ENCODE peak calls at places on chromosome 14, in seven cellular contexts. One of them, this sample, is unnamed.

GRCh38 chr14:50837850-50838470 is 7.0 kb upstream of the NIN start:
- DNase-seq in AG10803: no peak
- DNase-seq in naive thymus-derived CD4-positive, alpha-beta T cell: no peak
- DNase-seq in fibroblast of villous mesenchyme: no peak
- DNase-seq in foreskin fibroblast: no peak
- DNase-seq in IMR-90: no peak
- DNase-seq in CD4-positive, alpha-beta memory T cell: no peak
- DNase-seq in this sample: no peak

GRCh38 chr14:86541969-86542368 is 1012.0 kb downstream of the FLRT2 start:
- DNase-seq in IMR-90: no peak
- DNase-seq in AG10803: no peak
- DNase-seq in foreskin fibroblast: no peak
- DNase-seq in naive thymus-derived CD4-positive, alpha-beta T cell: no peak
- DNase-seq in CD4-positive, alpha-beta memory T cell: no peak
- DNase-seq in fibroblast of villous mesenchyme: peak
- DNase-seq in this sample: no peak

GRCh38 chr14:97298331-97298730 is 501.1 kb downstream of the VRK1 start:
- DNase-seq in foreskin fibroblast: no peak
- DNase-seq in CD4-positive, alpha-beta memory T cell: no peak
- DNase-seq in naive thymus-derived CD4-positive, alpha-beta T cell: no peak
- DNase-seq in AG10803: no peak
- DNase-seq in fibroblast of villous mesenchyme: no peak
- DNase-seq in IMR-90: no peak
- DNase-seq in this sample: no peak

GRCh38 chr14:55201219-55202096 is 10.1 kb upstream of the DLGAP5 start:
- DNase-seq in AG10803: no peak
- DNase-seq in foreskin fibroblast: no peak
- DNase-seq in fibroblast of villous mesenchyme: no peak
- DNase-seq in naive thymus-derived CD4-positive, alpha-beta T cell: no peak
- DNase-seq in CD4-positive, alpha-beta memory T cell: no peak
- DNase-seq in IMR-90: no peak
- DNase-seq in this sample: no peak

GRCh38 chr14:97178781-97179180 is 381.6 kb downstream of the VRK1 start:
- DNase-seq in AG10803: peak
- DNase-seq in IMR-90: no peak
- DNase-seq in fibroblast of villous mesenchyme: no peak
- DNase-seq in foreskin fibroblast: no peak
- DNase-seq in naive thymus-derived CD4-positive, alpha-beta T cell: no peak
- DNase-seq in CD4-positive, alpha-beta memory T cell: no peak
- DNase-seq in this sample: no peak

GRCh38 chr14:52266782-52267181 is 716 bp upstream of the PTGDR start:
- DNase-seq in CD4-positive, alpha-beta memory T cell: no peak
- DNase-seq in naive thymus-derived CD4-positive, alpha-beta T cell: no peak
- DNase-seq in AG10803: peak
- DNase-seq in IMR-90: no peak
- DNase-seq in fibroblast of villous mesenchyme: no peak
- DNase-seq in foreskin fibroblast: no peak
- DNase-seq in this sample: no peak

GRCh38 chr14:102320033-102320660 is 601 bp downstream of the ZNF839 start:
- DNase-seq in CD4-positive, alpha-beta memory T cell: peak
- DNase-seq in naive thymus-derived CD4-positive, alpha-beta T cell: no peak
- DNase-seq in fibroblast of villous mesenchyme: peak
- DNase-seq in foreskin fibroblast: peak
- DNase-seq in AG10803: peak
- DNase-seq in IMR-90: peak
- DNase-seq in this sample: peak

GRCh38 chr14:55071870-55072640 is 20.6 kb downstream of the MAPK1IP1L start:
- DNase-seq in foreskin fibroblast: peak
- DNase-seq in AG10803: peak
- DNase-seq in IMR-90: peak
- DNase-seq in fibroblast of villous mesenchyme: peak
- DNase-seq in CD4-positive, alpha-beta memory T cell: peak
- DNase-seq in naive thymus-derived CD4-positive, alpha-beta T cell: no peak
- DNase-seq in this sample: no peak

GRCh38 chr14:77950371-77950770 is 150.5 kb downstream of the ADCK1 start:
- DNase-seq in IMR-90: no peak
- DNase-seq in fibroblast of villous mesenchyme: no peak
- DNase-seq in foreskin fibroblast: no peak
- DNase-seq in AG10803: peak
- DNase-seq in naive thymus-derived CD4-positive, alpha-beta T cell: no peak
- DNase-seq in CD4-positive, alpha-beta memory T cell: no peak
- DNase-seq in this sample: no peak

GRCh38 chr14:104355949-104356737 is 217.8 kb downstream of the KIF26A start:
- DNase-seq in CD4-positive, alpha-beta memory T cell: no peak
- DNase-seq in IMR-90: no peak
- DNase-seq in AG10803: no peak
- DNase-seq in fibroblast of villous mesenchyme: no peak
- DNase-seq in foreskin fibroblast: no peak
- DNase-seq in naive thymus-derived CD4-positive, alpha-beta T cell: peak
- DNase-seq in this sample: no peak

GRCh38 chr14:39368261-39368959 is 63.8 kb downstream of the FBXO33 start:
- DNase-seq in fibroblast of villous mesenchyme: peak
- DNase-seq in IMR-90: peak
- DNase-seq in AG10803: peak
- DNase-seq in foreskin fibroblast: peak
- DNase-seq in CD4-positive, alpha-beta memory T cell: peak
- DNase-seq in naive thymus-derived CD4-positive, alpha-beta T cell: no peak
- DNase-seq in this sample: no peak

GRCh38 chr14:106872619-106873446 is 1346.5 kb downstream of the TMEM121 start:
- DNase-seq in naive thymus-derived CD4-positive, alpha-beta T cell: peak
- DNase-seq in IMR-90: no peak
- DNase-seq in AG10803: no peak
- DNase-seq in foreskin fibroblast: no peak
- DNase-seq in CD4-positive, alpha-beta memory T cell: peak
- DNase-seq in fibroblast of villous mesenchyme: no peak
- DNase-seq in this sample: peak

GRCh38 chr14:24364841-24365240 is 3.1 kb upstream of the NFATC4 start:
- DNase-seq in fibroblast of villous mesenchyme: no peak
- DNase-seq in foreskin fibroblast: no peak
- DNase-seq in IMR-90: no peak
- DNase-seq in naive thymus-derived CD4-positive, alpha-beta T cell: no peak
- DNase-seq in CD4-positive, alpha-beta memory T cell: no peak
- DNase-seq in AG10803: peak
- DNase-seq in this sample: no peak

GRCh38 chr14:100850841-100851585 is 25.1 kb downstream of the MEG3 start:
- DNase-seq in naive thymus-derived CD4-positive, alpha-beta T cell: peak
- DNase-seq in CD4-positive, alpha-beta memory T cell: peak
- DNase-seq in foreskin fibroblast: no peak
- DNase-seq in AG10803: no peak
- DNase-seq in IMR-90: no peak
- DNase-seq in fibroblast of villous mesenchyme: no peak
- DNase-seq in this sample: peak

GRCh38 chr14:36367985-36368774 is 47.7 kb upstream of the MBIP start:
- DNase-seq in IMR-90: no peak
- DNase-seq in AG10803: no peak
- DNase-seq in naive thymus-derived CD4-positive, alpha-beta T cell: no peak
- DNase-seq in fibroblast of villous mesenchyme: no peak
- DNase-seq in CD4-positive, alpha-beta memory T cell: no peak
- DNase-seq in foreskin fibroblast: no peak
- DNase-seq in this sample: no peak

GRCh38 chr14:90699016-90699415 is 117.2 kb downstream of the TTC7B start:
- DNase-seq in naive thymus-derived CD4-positive, alpha-beta T cell: no peak
- DNase-seq in fibroblast of villous mesenchyme: no peak
- DNase-seq in CD4-positive, alpha-beta memory T cell: no peak
- DNase-seq in IMR-90: no peak
- DNase-seq in foreskin fibroblast: no peak
- DNase-seq in AG10803: no peak
- DNase-seq in this sample: no peak

GRCh38 chr14:68359862-68360552 is 432.9 kb downstream of the ZFP36L1 start:
- DNase-seq in AG10803: peak
- DNase-seq in foreskin fibroblast: no peak
- DNase-seq in fibroblast of villous mesenchyme: peak
- DNase-seq in naive thymus-derived CD4-positive, alpha-beta T cell: no peak
- DNase-seq in CD4-positive, alpha-beta memory T cell: no peak
- DNase-seq in IMR-90: no peak
- DNase-seq in this sample: no peak

GRCh38 chr14:70670992-70671651 is 29.4 kb downstream of the TTC9 start:
- DNase-seq in CD4-positive, alpha-beta memory T cell: no peak
- DNase-seq in IMR-90: no peak
- DNase-seq in fibroblast of villous mesenchyme: no peak
- DNase-seq in naive thymus-derived CD4-positive, alpha-beta T cell: no peak
- DNase-seq in foreskin fibroblast: no peak
- DNase-seq in AG10803: peak
- DNase-seq in this sample: no peak

GRCh38 chr14:65412189-65412846 is at the start of gene FUT8:
- DNase-seq in CD4-positive, alpha-beta memory T cell: peak
- DNase-seq in foreskin fibroblast: peak
- DNase-seq in naive thymus-derived CD4-positive, alpha-beta T cell: peak
- DNase-seq in fibroblast of villous mesenchyme: peak
- DNase-seq in IMR-90: peak
- DNase-seq in AG10803: peak
- DNase-seq in this sample: peak

GRCh38 chr14:102795060-102795925 is 18.0 kb downstream of the TRAF3 start:
- DNase-seq in foreskin fibroblast: peak
- DNase-seq in fibroblast of villous mesenchyme: peak
- DNase-seq in naive thymus-derived CD4-positive, alpha-beta T cell: no peak
- DNase-seq in CD4-positive, alpha-beta memory T cell: peak
- DNase-seq in IMR-90: peak
- DNase-seq in AG10803: peak
- DNase-seq in this sample: peak

GRCh38 chr14:103055693-103056092 is 1.7 kb downstream of the CDC42BPB start:
- DNase-seq in AG10803: peak
- DNase-seq in IMR-90: peak
- DNase-seq in foreskin fibroblast: no peak
- DNase-seq in naive thymus-derived CD4-positive, alpha-beta T cell: no peak
- DNase-seq in fibroblast of villous mesenchyme: peak
- DNase-seq in CD4-positive, alpha-beta memory T cell: no peak
- DNase-seq in this sample: no peak

GRCh38 chr14:98198385-98198784 is 1073.6 kb downstream of the BCL11B start:
- DNase-seq in naive thymus-derived CD4-positive, alpha-beta T cell: no peak
- DNase-seq in CD4-positive, alpha-beta memory T cell: peak
- DNase-seq in fibroblast of villous mesenchyme: no peak
- DNase-seq in AG10803: no peak
- DNase-seq in IMR-90: no peak
- DNase-seq in foreskin fibroblast: no peak
- DNase-seq in this sample: peak

GRCh38 chr14:91306547-91306946 is 62.0 kb upstream of the GPR68 start:
- DNase-seq in foreskin fibroblast: no peak
- DNase-seq in fibroblast of villous mesenchyme: no peak
- DNase-seq in naive thymus-derived CD4-positive, alpha-beta T cell: no peak
- DNase-seq in AG10803: no peak
- DNase-seq in IMR-90: no peak
- DNase-seq in CD4-positive, alpha-beta memory T cell: no peak
- DNase-seq in this sample: no peak

GRCh38 chr14:89428163-89428523 is 11.1 kb upstream of the FOXN3 start:
- DNase-seq in CD4-positive, alpha-beta memory T cell: no peak
- DNase-seq in foreskin fibroblast: no peak
- DNase-seq in naive thymus-derived CD4-positive, alpha-beta T cell: no peak
- DNase-seq in IMR-90: no peak
- DNase-seq in AG10803: no peak
- DNase-seq in fibroblast of villous mesenchyme: no peak
- DNase-seq in this sample: no peak
- H3K4me3 ChIP-seq in CD4-positive, alpha-beta memory T cell: no peak
- H3K4me3 ChIP-seq in foreskin fibroblast: no peak
- H3K4me3 ChIP-seq in naive thymus-derived CD4-positive, alpha-beta T cell: no peak
- H3K4me3 ChIP-seq in IMR-90: no peak
- H3K4me3 ChIP-seq in AG10803: no peak
- H3K4me3 ChIP-seq in fibroblast of villous mesenchyme: no peak
- H3K4me3 ChIP-seq in this sample: no peak

GRCh38 chr14:94689218-94689984 is 77.2 kb downstream of the SERPINA3 start:
- DNase-seq in AG10803: peak
- DNase-seq in IMR-90: peak
- DNase-seq in CD4-positive, alpha-beta memory T cell: peak
- DNase-seq in fibroblast of villous mesenchyme: peak
- DNase-seq in naive thymus-derived CD4-positive, alpha-beta T cell: peak
- DNase-seq in foreskin fibroblast: peak
- DNase-seq in this sample: peak

GRCh38 chr14:94690486-94690885 is 78.3 kb downstream of the SERPINA3 start:
- DNase-seq in AG10803: no peak
- DNase-seq in CD4-positive, alpha-beta memory T cell: no peak
- DNase-seq in foreskin fibroblast: no peak
- DNase-seq in naive thymus-derived CD4-positive, alpha-beta T cell: no peak
- DNase-seq in fibroblast of villous mesenchyme: no peak
- DNase-seq in IMR-90: no peak
- DNase-seq in this sample: no peak

GRCh38 chr14:94691658-94692029 is 78.3 kb downstream of the GSC start:
- DNase-seq in AG10803: peak
- DNase-seq in CD4-positive, alpha-beta memory T cell: no peak
- DNase-seq in naive thymus-derived CD4-positive, alpha-beta T cell: no peak
- DNase-seq in fibroblast of villous mesenchyme: no peak
- DNase-seq in foreskin fibroblast: peak
- DNase-seq in IMR-90: no peak
- DNase-seq in this sample: no peak

GRCh38 chr14:94690896-94691657 is 78.8 kb downstream of the GSC start:
- DNase-seq in IMR-90: no peak
- DNase-seq in CD4-positive, alpha-beta memory T cell: no peak
- DNase-seq in AG10803: no peak
- DNase-seq in naive thymus-derived CD4-positive, alpha-beta T cell: no peak
- DNase-seq in fibroblast of villous mesenchyme: no peak
- DNase-seq in foreskin fibroblast: no peak
- DNase-seq in this sample: no peak

DNA sequence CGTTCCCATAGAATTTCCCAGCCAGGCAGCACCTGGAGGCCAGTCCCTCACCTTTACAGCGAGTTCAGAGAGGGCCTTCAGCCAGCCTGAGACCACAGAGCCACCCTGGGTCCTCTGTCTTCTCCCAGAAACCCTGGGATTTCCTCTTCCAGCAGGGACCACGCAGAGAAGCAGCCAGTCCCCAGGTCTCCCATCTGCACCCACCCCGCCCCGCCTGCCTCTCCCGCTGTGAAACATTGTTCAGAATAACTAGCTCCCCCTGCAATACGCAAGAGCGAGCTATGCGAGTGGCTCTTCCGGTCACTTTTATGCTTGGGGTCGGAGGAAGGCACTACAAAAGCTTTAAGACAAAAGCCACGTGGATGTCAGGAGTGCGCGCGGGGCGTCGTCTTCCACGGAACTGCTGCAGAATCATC is 77.8 kb downstream of the SERPINA3 start:
- DNase-seq in CD4-positive, alpha-beta memory T cell: no peak
- DNase-seq in AG10803: no peak
- DNase-seq in foreskin fibroblast: no peak
- DNase-seq in fibroblast of villous mesenchyme: no peak
- DNase-seq in IMR-90: no peak
- DNase-seq in naive thymus-derived CD4-positive, alpha-beta T cell: no peak
- DNase-seq in this sample: no peak
- H3K4me3 ChIP-seq in CD4-positive, alpha-beta memory T cell: no peak
- H3K4me3 ChIP-seq in AG10803: no peak
- H3K4me3 ChIP-seq in foreskin fibroblast: no peak
- H3K4me3 ChIP-seq in fibroblast of villous mesenchyme: no peak
- H3K4me3 ChIP-seq in IMR-90: no peak
- H3K4me3 ChIP-seq in naive thymus-derived CD4-positive, alpha-beta T cell: no peak
- H3K4me3 ChIP-seq in this sample: no peak

GRCh38 chr14:73567951-73568885 is 795 bp upstream of the ACOT2 start:
- DNase-seq in foreskin fibroblast: peak
- DNase-seq in naive thymus-derived CD4-positive, alpha-beta T cell: no peak
- DNase-seq in fibroblast of villous mesenchyme: peak
- DNase-seq in AG10803: peak
- DNase-seq in CD4-positive, alpha-beta memory T cell: no peak
- DNase-seq in IMR-90: peak
- DNase-seq in this sample: no peak
- H3K4me3 ChIP-seq in foreskin fibroblast: peak
- H3K4me3 ChIP-seq in naive thymus-derived CD4-positive, alpha-beta T cell: peak
- H3K4me3 ChIP-seq in fibroblast of villous mesenchyme: peak
- H3K4me3 ChIP-seq in AG10803: peak
- H3K4me3 ChIP-seq in CD4-positive, alpha-beta memory T cell: peak
- H3K4me3 ChIP-seq in IMR-90: peak
- H3K4me3 ChIP-seq in this sample: peak

DNA sequence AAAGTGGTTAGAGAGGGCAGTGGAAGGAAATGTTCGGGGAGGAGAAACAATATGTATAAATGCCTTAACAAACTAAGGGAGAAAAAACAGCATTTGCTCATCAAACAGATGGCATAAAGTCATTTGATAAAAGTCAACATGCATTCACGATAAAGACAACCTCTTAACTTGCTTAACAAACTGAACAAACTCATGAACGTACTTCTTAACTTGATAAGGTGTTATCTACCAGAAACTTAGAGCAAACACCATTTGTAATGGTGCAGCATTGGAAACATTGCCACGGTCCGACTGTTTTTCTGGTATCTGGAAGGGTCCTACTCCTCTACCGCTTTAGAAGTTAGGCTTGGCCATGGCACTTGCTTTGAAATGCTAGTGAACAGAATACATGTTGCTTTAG is 4.2 kb upstream of the RPS6KL1 start:
- DNase-seq in IMR-90: no peak
- DNase-seq in foreskin fibroblast: no peak
- DNase-seq in AG10803: no peak
- DNase-seq in fibroblast of villous mesenchyme: no peak
- DNase-seq in naive thymus-derived CD4-positive, alpha-beta T cell: no peak
- DNase-seq in CD4-positive, alpha-beta memory T cell: no peak
- DNase-seq in this sample: no peak
- H3K4me3 ChIP-seq in IMR-90: no peak
- H3K4me3 ChIP-seq in foreskin fibroblast: no peak
- H3K4me3 ChIP-seq in AG10803: no peak
- H3K4me3 ChIP-seq in fibroblast of villous mesenchyme: no peak
- H3K4me3 ChIP-seq in naive thymus-derived CD4-positive, alpha-beta T cell: no peak
- H3K4me3 ChIP-seq in CD4-positive, alpha-beta memory T cell: no peak
- H3K4me3 ChIP-seq in this sample: no peak

This sample was measured in CD8-positive, alpha-beta memory T cell.